ENCODE peak calls at places on chromosomes 13 and 19, in ten cellular contexts. One of them, this sample, is unnamed.

GRCh38 chr13:49419292-49419691 is 24.6 kb downstream of the CAB39L start:
- DNase-seq in cardiac muscle cell: no peak
- DNase-seq in CD8-positive, alpha-beta T cell: no peak
- DNase-seq in D721Med: no peak
- DNase-seq in testis: peak
- DNase-seq in OCI-LY7: no peak
- DNase-seq in brain microvascular endothelial cell: peak
- DNase-seq in H9: no peak
- DNase-seq in uterus: no peak
- DNase-seq in fibroblast of pulmonary artery: no peak
- DNase-seq in this sample: no peak

GRCh38 chr13:99967884-99968520 is 3.6 kb downstream of the ZIC5 start:
- DNase-seq in cardiac muscle cell: no peak
- DNase-seq in CD8-positive, alpha-beta T cell: no peak
- DNase-seq in D721Med: no peak
- DNase-seq in testis: no peak
- DNase-seq in OCI-LY7: no peak
- DNase-seq in brain microvascular endothelial cell: no peak
- DNase-seq in H9: no peak
- DNase-seq in uterus: no peak
- DNase-seq in fibroblast of pulmonary artery: no peak
- DNase-seq in this sample: no peak

GRCh38 chr13:106417467-106418110 is 117.9 kb downstream of the EFNB2 start:
- DNase-seq in cardiac muscle cell: no peak
- DNase-seq in CD8-positive, alpha-beta T cell: no peak
- DNase-seq in D721Med: no peak
- DNase-seq in testis: no peak
- DNase-seq in OCI-LY7: no peak
- DNase-seq in brain microvascular endothelial cell: no peak
- DNase-seq in H9: peak
- DNase-seq in uterus: no peak
- DNase-seq in fibroblast of pulmonary artery: no peak
- DNase-seq in this sample: no peak

GRCh38 chr19:38676023-38676877 is 28.8 kb downstream of the ACTN4 start:
- DNase-seq in cardiac muscle cell: no peak
- DNase-seq in CD8-positive, alpha-beta T cell: no peak
- DNase-seq in D721Med: no peak
- DNase-seq in testis: no peak
- DNase-seq in OCI-LY7: peak
- DNase-seq in brain microvascular endothelial cell: peak
- DNase-seq in H9: no peak
- DNase-seq in uterus: no peak
- DNase-seq in fibroblast of pulmonary artery: peak
- DNase-seq in this sample: peak

GRCh38 chr19:51158474-51159129 is 16.5 kb downstream of the SIGLEC7 start:
- DNase-seq in cardiac muscle cell: peak
- DNase-seq in CD8-positive, alpha-beta T cell: peak
- DNase-seq in D721Med: no peak
- DNase-seq in testis: peak
- DNase-seq in OCI-LY7: peak
- DNase-seq in brain microvascular endothelial cell: peak
- DNase-seq in H9: peak
- DNase-seq in uterus: no peak
- DNase-seq in fibroblast of pulmonary artery: peak
- DNase-seq in this sample: peak

GRCh38 chr19:51076602-51077213 is 6.0 kb downstream of the KLK14 start:
- DNase-seq in cardiac muscle cell: no peak
- DNase-seq in CD8-positive, alpha-beta T cell: no peak
- DNase-seq in D721Med: no peak
- DNase-seq in testis: no peak
- DNase-seq in OCI-LY7: no peak
- DNase-seq in brain microvascular endothelial cell: no peak
- DNase-seq in H9: no peak
- DNase-seq in uterus: no peak
- DNase-seq in fibroblast of pulmonary artery: no peak
- DNase-seq in this sample: no peak

GRCh38 chr13:73767747-73768315 is 366.4 kb downstream of the KLF12 start:
- DNase-seq in cardiac muscle cell: no peak
- DNase-seq in CD8-positive, alpha-beta T cell: no peak
- DNase-seq in D721Med: no peak
- DNase-seq in testis: no peak
- DNase-seq in OCI-LY7: peak
- DNase-seq in brain microvascular endothelial cell: no peak
- DNase-seq in H9: no peak
- DNase-seq in uterus: no peak
- DNase-seq in fibroblast of pulmonary artery: no peak
- DNase-seq in this sample: no peak

GRCh38 chr19:4722671-4723464 is 774 bp downstream of the DPP9 start:
- DNase-seq in cardiac muscle cell: no peak
- DNase-seq in CD8-positive, alpha-beta T cell: peak
- DNase-seq in D721Med: no peak
- DNase-seq in testis: peak
- DNase-seq in OCI-LY7: peak
- DNase-seq in brain microvascular endothelial cell: peak
- DNase-seq in H9: no peak
- DNase-seq in uterus: peak
- DNase-seq in fibroblast of pulmonary artery: peak
- DNase-seq in this sample: no peak

GRCh38 chr13:40193290-40194203 is 472.9 kb downstream of the FOXO1 start:
- DNase-seq in cardiac muscle cell: no peak
- DNase-seq in CD8-positive, alpha-beta T cell: no peak
- DNase-seq in D721Med: no peak
- DNase-seq in testis: no peak
- DNase-seq in OCI-LY7: no peak
- DNase-seq in brain microvascular endothelial cell: no peak
- DNase-seq in H9: no peak
- DNase-seq in uterus: peak
- DNase-seq in fibroblast of pulmonary artery: no peak
- DNase-seq in this sample: peak

GRCh38 chr13:23770428-23770827 is 118.8 kb downstream of the MIPEP start:
- DNase-seq in cardiac muscle cell: no peak
- DNase-seq in CD8-positive, alpha-beta T cell: no peak
- DNase-seq in D721Med: no peak
- DNase-seq in testis: no peak
- DNase-seq in OCI-LY7: no peak
- DNase-seq in brain microvascular endothelial cell: no peak
- DNase-seq in H9: peak
- DNase-seq in uterus: no peak
- DNase-seq in fibroblast of pulmonary artery: no peak
- DNase-seq in this sample: no peak

DNA sequence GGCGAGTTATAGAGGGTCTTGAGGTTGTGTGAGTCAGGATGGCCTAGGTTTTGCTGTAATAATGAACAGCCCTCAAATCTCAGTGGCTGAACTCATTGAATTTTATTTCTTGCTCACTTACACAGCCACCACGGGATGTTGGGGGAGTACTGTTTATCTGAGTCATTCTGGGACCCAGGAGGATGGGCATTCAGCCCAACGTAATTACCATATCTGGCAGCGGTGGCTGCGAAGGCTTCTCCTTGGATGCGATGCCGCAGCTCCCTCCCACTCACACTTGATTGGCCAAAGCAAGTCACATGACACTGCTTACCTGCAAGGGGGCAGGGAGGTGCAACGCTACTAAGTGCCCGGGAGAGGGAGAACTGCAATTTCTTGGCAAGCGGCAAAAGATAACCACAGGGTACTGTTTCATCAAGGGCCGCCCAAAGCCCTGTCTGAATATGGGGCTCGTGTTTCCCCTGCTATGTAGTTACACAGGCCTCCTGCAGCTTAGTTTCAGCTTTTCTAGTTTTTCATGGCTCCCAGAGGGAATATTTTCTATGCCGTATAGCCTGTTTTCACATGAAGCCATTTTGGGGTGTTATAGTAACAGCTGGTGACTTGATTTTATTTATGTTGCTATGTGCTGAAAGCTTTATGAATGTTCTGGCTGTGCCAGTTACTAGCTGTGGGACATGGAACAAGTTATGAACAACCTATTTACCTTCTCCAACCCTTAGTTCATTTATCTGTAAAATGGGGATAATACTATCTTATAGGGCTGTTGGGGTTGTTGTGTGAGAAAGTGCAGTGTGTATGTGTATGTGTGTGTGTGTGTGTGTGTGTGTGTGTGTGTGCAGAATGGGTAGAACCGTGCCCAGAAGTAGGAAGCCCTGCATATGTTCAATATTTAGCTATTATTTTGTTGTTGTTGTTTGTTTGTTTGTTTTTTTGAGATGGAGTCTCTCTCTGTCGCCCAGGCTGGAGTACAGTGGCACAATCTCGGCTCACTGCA is 20.1 kb downstream of the ZSWIM9 start:
- DNase-seq in cardiac muscle cell: peak
- DNase-seq in CD8-positive, alpha-beta T cell: peak
- DNase-seq in D721Med: no peak
- DNase-seq in testis: peak
- DNase-seq in OCI-LY7: peak
- DNase-seq in brain microvascular endothelial cell: peak
- DNase-seq in H9: peak
- DNase-seq in uterus: no peak
- DNase-seq in fibroblast of pulmonary artery: peak
- DNase-seq in this sample: no peak
- TF ChIP-seq CTCF in cardiac muscle cell: peak
- TF ChIP-seq CTCF in CD8-positive, alpha-beta T cell: no peak
- TF ChIP-seq CTCF in D721Med: no peak
- TF ChIP-seq CTCF in testis: no peak
- TF ChIP-seq CTCF in OCI-LY7: peak
- TF ChIP-seq CTCF in brain microvascular endothelial cell: peak
- TF ChIP-seq CTCF in H9: peak
- TF ChIP-seq CTCF in uterus: no peak
- TF ChIP-seq CTCF in fibroblast of pulmonary artery: no peak
- TF ChIP-seq CTCF in this sample: no peak

GRCh38 chr19:40798223-40798996 is 581 bp upstream of the EGLN2 start:
- DNase-seq in cardiac muscle cell: peak
- DNase-seq in CD8-positive, alpha-beta T cell: peak
- DNase-seq in D721Med: peak
- DNase-seq in testis: peak
- DNase-seq in OCI-LY7: peak
- DNase-seq in brain microvascular endothelial cell: peak
- DNase-seq in H9: peak
- DNase-seq in uterus: peak
- DNase-seq in fibroblast of pulmonary artery: peak
- DNase-seq in this sample: peak
- TF ChIP-seq CTCF in cardiac muscle cell: peak
- TF ChIP-seq CTCF in CD8-positive, alpha-beta T cell: peak
- TF ChIP-seq CTCF in D721Med: peak
- TF ChIP-seq CTCF in testis: peak
- TF ChIP-seq CTCF in OCI-LY7: peak
- TF ChIP-seq CTCF in brain microvascular endothelial cell: peak
- TF ChIP-seq CTCF in H9: peak
- TF ChIP-seq CTCF in uterus: peak
- TF ChIP-seq CTCF in fibroblast of pulmonary artery: peak
- TF ChIP-seq CTCF in this sample: peak

DNA sequence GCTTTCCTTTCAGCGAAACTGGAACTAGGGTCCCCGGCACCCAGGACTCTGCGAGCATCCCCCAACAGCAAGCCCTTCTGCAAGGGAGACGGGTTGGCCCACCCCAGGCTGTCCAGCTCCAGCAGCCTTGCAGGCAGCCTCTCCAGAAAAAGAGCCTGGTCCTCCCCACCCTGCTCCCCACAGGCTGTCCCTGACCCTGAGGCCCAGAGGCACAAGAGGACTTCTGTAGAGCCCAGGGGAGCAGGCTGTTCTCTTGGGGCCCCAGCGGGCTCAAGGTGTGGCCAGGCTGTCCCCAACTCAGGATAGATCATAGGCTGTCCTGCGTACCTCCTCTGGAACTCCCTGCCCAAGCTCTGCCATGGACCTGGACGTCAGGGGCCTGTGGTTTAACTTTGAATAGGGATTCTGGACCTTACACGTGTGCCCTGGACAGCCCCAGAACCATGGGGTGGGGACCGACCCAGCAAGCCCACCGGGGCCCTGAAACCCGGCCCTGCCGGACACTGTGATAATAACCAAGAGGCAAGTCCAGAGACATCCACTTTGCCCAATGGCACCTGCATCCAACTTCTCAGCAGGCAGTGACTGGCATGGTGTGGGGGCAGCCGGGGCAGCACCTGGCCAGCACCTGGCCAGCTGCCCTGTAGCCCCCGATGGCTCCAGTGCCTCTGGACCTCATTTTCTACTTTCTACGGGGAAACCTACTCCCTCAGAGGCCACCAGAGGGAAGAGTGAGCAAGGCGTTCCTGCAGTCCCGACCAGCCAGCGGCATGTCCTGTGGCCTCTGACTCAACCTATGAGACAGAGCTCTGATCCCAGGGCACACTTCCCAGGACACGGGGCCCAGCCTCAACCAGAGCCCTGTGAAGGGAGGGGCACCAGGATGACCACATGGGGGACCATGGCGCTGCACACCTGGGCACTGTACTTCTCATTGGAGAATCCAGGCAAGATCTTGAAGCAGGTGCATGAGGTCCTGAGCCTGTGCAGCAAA is 50.9 kb upstream of the TPM4 start:
- DNase-seq in cardiac muscle cell: no peak
- DNase-seq in CD8-positive, alpha-beta T cell: no peak
- DNase-seq in D721Med: no peak
- DNase-seq in testis: peak
- DNase-seq in OCI-LY7: peak
- DNase-seq in brain microvascular endothelial cell: peak
- DNase-seq in H9: peak
- DNase-seq in uterus: no peak
- DNase-seq in fibroblast of pulmonary artery: peak
- DNase-seq in this sample: no peak
- TF ChIP-seq CTCF in cardiac muscle cell: peak
- TF ChIP-seq CTCF in CD8-positive, alpha-beta T cell: no peak
- TF ChIP-seq CTCF in D721Med: no peak
- TF ChIP-seq CTCF in testis: peak
- TF ChIP-seq CTCF in OCI-LY7: peak
- TF ChIP-seq CTCF in brain microvascular endothelial cell: peak
- TF ChIP-seq CTCF in H9: no peak
- TF ChIP-seq CTCF in uterus: peak
- TF ChIP-seq CTCF in fibroblast of pulmonary artery: peak
- TF ChIP-seq CTCF in this sample: peak

DNA sequence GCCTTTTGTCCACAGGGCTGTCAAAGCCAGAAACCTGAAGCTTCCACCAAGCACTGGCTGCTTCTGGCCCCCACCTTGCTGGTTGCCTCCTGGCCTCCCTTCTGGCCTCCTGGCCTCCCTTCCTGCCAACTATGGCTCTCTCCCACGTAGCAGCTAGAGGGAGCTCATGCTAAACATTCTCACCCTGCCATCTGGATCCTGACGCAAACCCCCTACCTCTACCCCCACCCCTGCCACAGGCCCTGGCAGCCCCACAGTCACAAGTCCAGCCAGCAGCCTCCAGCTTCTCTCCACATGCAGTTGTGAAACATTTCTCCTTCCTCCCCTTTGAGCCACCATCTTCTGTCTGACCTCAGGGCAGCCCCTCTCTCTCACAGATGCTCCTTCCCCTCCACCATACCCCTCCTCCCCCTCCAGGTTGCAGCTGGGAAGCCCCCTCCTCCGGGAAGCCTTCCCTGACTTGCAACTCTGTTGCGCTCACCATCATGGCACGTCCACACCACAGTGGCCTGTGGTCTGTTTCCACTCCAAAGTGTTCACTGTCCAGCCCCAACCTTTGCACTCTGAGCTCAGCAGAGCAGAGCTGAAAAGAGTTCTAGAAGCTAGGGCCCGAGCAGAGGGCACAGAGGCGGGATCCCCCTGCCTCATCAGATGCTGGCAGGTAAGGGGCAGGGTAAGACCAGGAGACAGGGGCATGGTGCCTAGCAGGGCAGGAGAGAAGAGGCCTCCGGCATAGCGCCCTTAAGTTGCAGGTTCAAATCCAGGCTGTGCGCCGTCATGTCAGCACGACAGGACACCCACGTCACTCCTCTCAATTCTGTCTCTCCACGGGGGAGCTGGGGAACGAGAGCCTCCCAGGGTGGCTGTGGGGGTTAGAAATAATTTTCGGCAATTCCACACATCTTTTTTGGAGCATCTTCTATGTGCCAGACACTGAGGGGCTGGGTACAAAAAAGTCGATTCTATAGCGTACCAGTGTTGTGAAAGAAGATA is 7.3 kb downstream of the ADGRL1 start:
- DNase-seq in cardiac muscle cell: no peak
- DNase-seq in CD8-positive, alpha-beta T cell: no peak
- DNase-seq in D721Med: no peak
- DNase-seq in testis: no peak
- DNase-seq in OCI-LY7: peak
- DNase-seq in brain microvascular endothelial cell: no peak
- DNase-seq in H9: no peak
- DNase-seq in uterus: no peak
- DNase-seq in fibroblast of pulmonary artery: peak
- DNase-seq in this sample: no peak
- TF ChIP-seq CTCF in cardiac muscle cell: no peak
- TF ChIP-seq CTCF in CD8-positive, alpha-beta T cell: no peak
- TF ChIP-seq CTCF in D721Med: peak
- TF ChIP-seq CTCF in testis: no peak
- TF ChIP-seq CTCF in OCI-LY7: peak
- TF ChIP-seq CTCF in brain microvascular endothelial cell: peak
- TF ChIP-seq CTCF in H9: peak
- TF ChIP-seq CTCF in uterus: no peak
- TF ChIP-seq CTCF in fibroblast of pulmonary artery: peak
- TF ChIP-seq CTCF in this sample: no peak